ENCODE peak calls at places on chromosomes 2 and 18, in eight cellular contexts. One of them, this sample, is unnamed.

GRCh38 chr2:117714110-117714509 is 100.4 kb upstream of the DDX18 start:
- DNase-seq in heart right ventricle: no peak
- DNase-seq in fibroblast of lung: no peak
- DNase-seq in hepatocyte: no peak
- DNase-seq in AG04450: no peak
- DNase-seq in naive thymus-derived CD4-positive, alpha-beta T cell: no peak
- DNase-seq in colonic mucosa: no peak
- DNase-seq in CD4-positive, CD25-positive, alpha-beta regulatory T cell: no peak
- DNase-seq in this sample: no peak

GRCh38 chr2:205216092-205216491 is 466.2 kb upstream of the NRP2 start:
- DNase-seq in heart right ventricle: no peak
- DNase-seq in fibroblast of lung: no peak
- DNase-seq in hepatocyte: no peak
- DNase-seq in AG04450: no peak
- DNase-seq in naive thymus-derived CD4-positive, alpha-beta T cell: no peak
- DNase-seq in colonic mucosa: no peak
- DNase-seq in CD4-positive, CD25-positive, alpha-beta regulatory T cell: no peak
- DNase-seq in this sample: no peak

GRCh38 chr2:69154031-69154430 is 141.1 kb downstream of the ANTXR1 start:
- DNase-seq in heart right ventricle: no peak
- DNase-seq in fibroblast of lung: peak
- DNase-seq in hepatocyte: peak
- DNase-seq in AG04450: no peak
- DNase-seq in naive thymus-derived CD4-positive, alpha-beta T cell: no peak
- DNase-seq in colonic mucosa: no peak
- DNase-seq in CD4-positive, CD25-positive, alpha-beta regulatory T cell: no peak
- DNase-seq in this sample: no peak

GRCh38 chr2:24038786-24039499 is 8.2 kb downstream of the WDCP start:
- DNase-seq in heart right ventricle: no peak
- DNase-seq in fibroblast of lung: no peak
- DNase-seq in hepatocyte: no peak
- DNase-seq in AG04450: no peak
- DNase-seq in naive thymus-derived CD4-positive, alpha-beta T cell: no peak
- DNase-seq in colonic mucosa: no peak
- DNase-seq in CD4-positive, CD25-positive, alpha-beta regulatory T cell: no peak
- DNase-seq in this sample: no peak

GRCh38 chr18:12904012-12904516 is 20.0 kb upstream of the PTPN2 start:
- DNase-seq in heart right ventricle: peak
- DNase-seq in fibroblast of lung: peak
- DNase-seq in hepatocyte: no peak
- DNase-seq in AG04450: no peak
- DNase-seq in naive thymus-derived CD4-positive, alpha-beta T cell: no peak
- DNase-seq in colonic mucosa: no peak
- DNase-seq in CD4-positive, CD25-positive, alpha-beta regulatory T cell: peak
- DNase-seq in this sample: no peak

GRCh38 chr2:168944065-168944464 is 43.0 kb downstream of the G6PC2 start:
- DNase-seq in heart right ventricle: no peak
- DNase-seq in fibroblast of lung: no peak
- DNase-seq in hepatocyte: no peak
- DNase-seq in AG04450: no peak
- DNase-seq in naive thymus-derived CD4-positive, alpha-beta T cell: no peak
- DNase-seq in colonic mucosa: no peak
- DNase-seq in CD4-positive, CD25-positive, alpha-beta regulatory T cell: no peak
- DNase-seq in this sample: no peak

GRCh38 chr2:207725815-207726578 is 14.6 kb downstream of the CCNYL1 start:
- DNase-seq in heart right ventricle: no peak
- DNase-seq in fibroblast of lung: no peak
- DNase-seq in hepatocyte: no peak
- DNase-seq in AG04450: no peak
- DNase-seq in naive thymus-derived CD4-positive, alpha-beta T cell: peak
- DNase-seq in colonic mucosa: no peak
- DNase-seq in CD4-positive, CD25-positive, alpha-beta regulatory T cell: peak
- DNase-seq in this sample: no peak

GRCh38 chr2:108927405-108927804 is 61.6 kb downstream of the EDAR start:
- DNase-seq in heart right ventricle: no peak
- DNase-seq in fibroblast of lung: no peak
- DNase-seq in hepatocyte: no peak
- DNase-seq in AG04450: no peak
- DNase-seq in naive thymus-derived CD4-positive, alpha-beta T cell: no peak
- DNase-seq in colonic mucosa: no peak
- DNase-seq in CD4-positive, CD25-positive, alpha-beta regulatory T cell: no peak
- DNase-seq in this sample: no peak

GRCh38 chr2:129518937-129519336 is 460.5 kb upstream of the RAB6C start:
- DNase-seq in heart right ventricle: no peak
- DNase-seq in fibroblast of lung: no peak
- DNase-seq in hepatocyte: no peak
- DNase-seq in AG04450: no peak
- DNase-seq in naive thymus-derived CD4-positive, alpha-beta T cell: no peak
- DNase-seq in colonic mucosa: no peak
- DNase-seq in CD4-positive, CD25-positive, alpha-beta regulatory T cell: no peak
- DNase-seq in this sample: no peak

GRCh38 chr2:168181825-168182224 is 65.6 kb downstream of the STK39 start:
- DNase-seq in heart right ventricle: no peak
- DNase-seq in fibroblast of lung: no peak
- DNase-seq in hepatocyte: no peak
- DNase-seq in AG04450: no peak
- DNase-seq in naive thymus-derived CD4-positive, alpha-beta T cell: no peak
- DNase-seq in colonic mucosa: no peak
- DNase-seq in CD4-positive, CD25-positive, alpha-beta regulatory T cell: peak
- DNase-seq in this sample: no peak

GRCh38 chr2:100407108-100407507 is 10.4 kb downstream of the CHST10 start:
- DNase-seq in heart right ventricle: no peak
- DNase-seq in fibroblast of lung: no peak
- DNase-seq in hepatocyte: no peak
- DNase-seq in AG04450: no peak
- DNase-seq in naive thymus-derived CD4-positive, alpha-beta T cell: no peak
- DNase-seq in colonic mucosa: no peak
- DNase-seq in CD4-positive, CD25-positive, alpha-beta regulatory T cell: no peak
- DNase-seq in this sample: no peak

GRCh38 chr2:164969909-164970690 is 14.8 kb upstream of the SLC38A11 start:
- DNase-seq in heart right ventricle: no peak
- DNase-seq in fibroblast of lung: no peak
- DNase-seq in hepatocyte: no peak
- DNase-seq in AG04450: no peak
- DNase-seq in naive thymus-derived CD4-positive, alpha-beta T cell: no peak
- DNase-seq in colonic mucosa: no peak
- DNase-seq in CD4-positive, CD25-positive, alpha-beta regulatory T cell: no peak
- DNase-seq in this sample: no peak

GRCh38 chr2:134193006-134193405 is 60.9 kb upstream of the MGAT5 start:
- DNase-seq in heart right ventricle: no peak
- DNase-seq in fibroblast of lung: peak
- DNase-seq in hepatocyte: no peak
- DNase-seq in AG04450: no peak
- DNase-seq in naive thymus-derived CD4-positive, alpha-beta T cell: no peak
- DNase-seq in colonic mucosa: no peak
- DNase-seq in CD4-positive, CD25-positive, alpha-beta regulatory T cell: no peak
- DNase-seq in this sample: no peak

GRCh38 chr2:181438298-181438697 is 18.9 kb upstream of the ITGA4 start:
- DNase-seq in heart right ventricle: no peak
- DNase-seq in fibroblast of lung: no peak
- DNase-seq in hepatocyte: no peak
- DNase-seq in AG04450: no peak
- DNase-seq in naive thymus-derived CD4-positive, alpha-beta T cell: no peak
- DNase-seq in colonic mucosa: no peak
- DNase-seq in CD4-positive, CD25-positive, alpha-beta regulatory T cell: peak
- DNase-seq in this sample: no peak

GRCh38 chr2:201358684-201359083 is 1.5 kb upstream of the FLACC1 start:
- DNase-seq in heart right ventricle: no peak
- DNase-seq in fibroblast of lung: peak
- DNase-seq in hepatocyte: no peak
- DNase-seq in AG04450: peak
- DNase-seq in naive thymus-derived CD4-positive, alpha-beta T cell: no peak
- DNase-seq in colonic mucosa: no peak
- DNase-seq in CD4-positive, CD25-positive, alpha-beta regulatory T cell: peak
- DNase-seq in this sample: no peak

GRCh38 chr2:157004789-157005188 is 252.7 kb upstream of the GALNT5 start:
- DNase-seq in heart right ventricle: no peak
- DNase-seq in fibroblast of lung: no peak
- DNase-seq in hepatocyte: no peak
- DNase-seq in AG04450: no peak
- DNase-seq in naive thymus-derived CD4-positive, alpha-beta T cell: no peak
- DNase-seq in colonic mucosa: no peak
- DNase-seq in CD4-positive, CD25-positive, alpha-beta regulatory T cell: no peak
- DNase-seq in this sample: no peak

GRCh38 chr2:169803480-169803879 is 4.8 kb downstream of the SSB start:
- DNase-seq in heart right ventricle: no peak
- DNase-seq in fibroblast of lung: peak
- DNase-seq in hepatocyte: no peak
- DNase-seq in AG04450: no peak
- DNase-seq in naive thymus-derived CD4-positive, alpha-beta T cell: no peak
- DNase-seq in colonic mucosa: no peak
- DNase-seq in CD4-positive, CD25-positive, alpha-beta regulatory T cell: no peak
- DNase-seq in this sample: no peak

GRCh38 chr2:222753251-222753824 is 81.9 kb downstream of the MOGAT1 start:
- DNase-seq in heart right ventricle: peak
- DNase-seq in fibroblast of lung: peak
- DNase-seq in hepatocyte: peak
- DNase-seq in AG04450: no peak
- DNase-seq in naive thymus-derived CD4-positive, alpha-beta T cell: no peak
- DNase-seq in colonic mucosa: no peak
- DNase-seq in CD4-positive, CD25-positive, alpha-beta regulatory T cell: no peak
- DNase-seq in this sample: no peak

GRCh38 chr2:239463541-239464165 is 62.8 kb upstream of the HDAC4 start:
- DNase-seq in heart right ventricle: no peak
- DNase-seq in fibroblast of lung: no peak
- DNase-seq in hepatocyte: no peak
- DNase-seq in AG04450: no peak
- DNase-seq in naive thymus-derived CD4-positive, alpha-beta T cell: no peak
- DNase-seq in colonic mucosa: no peak
- DNase-seq in CD4-positive, CD25-positive, alpha-beta regulatory T cell: no peak
- DNase-seq in this sample: no peak

GRCh38 chr18:49160075-49160930 is 209.5 kb upstream of the SMAD7 start:
- DNase-seq in heart right ventricle: no peak
- DNase-seq in fibroblast of lung: peak
- DNase-seq in hepatocyte: no peak
- DNase-seq in AG04450: no peak
- DNase-seq in naive thymus-derived CD4-positive, alpha-beta T cell: no peak
- DNase-seq in colonic mucosa: no peak
- DNase-seq in CD4-positive, CD25-positive, alpha-beta regulatory T cell: no peak
- DNase-seq in this sample: no peak

GRCh38 chr18:49166327-49166726 is 215.6 kb upstream of the SMAD7 start:
- DNase-seq in heart right ventricle: no peak
- DNase-seq in fibroblast of lung: no peak
- DNase-seq in hepatocyte: no peak
- DNase-seq in AG04450: no peak
- DNase-seq in naive thymus-derived CD4-positive, alpha-beta T cell: no peak
- DNase-seq in colonic mucosa: no peak
- DNase-seq in CD4-positive, CD25-positive, alpha-beta regulatory T cell: no peak
- DNase-seq in this sample: no peak

GRCh38 chr18:49164738-49165137 is 214.0 kb upstream of the SMAD7 start:
- DNase-seq in heart right ventricle: no peak
- DNase-seq in fibroblast of lung: no peak
- DNase-seq in hepatocyte: no peak
- DNase-seq in AG04450: no peak
- DNase-seq in naive thymus-derived CD4-positive, alpha-beta T cell: no peak
- DNase-seq in colonic mucosa: no peak
- DNase-seq in CD4-positive, CD25-positive, alpha-beta regulatory T cell: no peak
- DNase-seq in this sample: no peak

GRCh38 chr18:49161627-49162026 is 210.9 kb upstream of the SMAD7 start:
- DNase-seq in heart right ventricle: no peak
- DNase-seq in fibroblast of lung: peak
- DNase-seq in hepatocyte: peak
- DNase-seq in AG04450: peak
- DNase-seq in naive thymus-derived CD4-positive, alpha-beta T cell: no peak
- DNase-seq in colonic mucosa: no peak
- DNase-seq in CD4-positive, CD25-positive, alpha-beta regulatory T cell: peak
- DNase-seq in this sample: no peak

GRCh38 chr18:49162226-49162848 is 211.6 kb upstream of the SMAD7 start:
- DNase-seq in heart right ventricle: no peak
- DNase-seq in fibroblast of lung: no peak
- DNase-seq in hepatocyte: no peak
- DNase-seq in AG04450: no peak
- DNase-seq in naive thymus-derived CD4-positive, alpha-beta T cell: no peak
- DNase-seq in colonic mucosa: no peak
- DNase-seq in CD4-positive, CD25-positive, alpha-beta regulatory T cell: no peak
- DNase-seq in this sample: no peak
- H3K27ac ChIP-seq in heart right ventricle: no peak
- H3K27ac ChIP-seq in fibroblast of lung: no peak
- H3K27ac ChIP-seq in hepatocyte: no peak
- H3K27ac ChIP-seq in AG04450: no peak
- H3K27ac ChIP-seq in naive thymus-derived CD4-positive, alpha-beta T cell: no peak
- H3K27ac ChIP-seq in colonic mucosa: no peak
- H3K27ac ChIP-seq in CD4-positive, CD25-positive, alpha-beta regulatory T cell: no peak
- H3K27ac ChIP-seq in this sample: no peak

GRCh38 chr2:237552911-237553310 is 13.5 kb upstream of the PRLH start:
- DNase-seq in heart right ventricle: no peak
- DNase-seq in fibroblast of lung: no peak
- DNase-seq in hepatocyte: no peak
- DNase-seq in AG04450: no peak
- DNase-seq in naive thymus-derived CD4-positive, alpha-beta T cell: no peak
- DNase-seq in colonic mucosa: no peak
- DNase-seq in CD4-positive, CD25-positive, alpha-beta regulatory T cell: no peak
- DNase-seq in this sample: no peak

GRCh38 chr2:237549216-237550056 is 16.9 kb upstream of the PRLH start:
- DNase-seq in heart right ventricle: no peak
- DNase-seq in fibroblast of lung: no peak
- DNase-seq in hepatocyte: no peak
- DNase-seq in AG04450: no peak
- DNase-seq in naive thymus-derived CD4-positive, alpha-beta T cell: no peak
- DNase-seq in colonic mucosa: no peak
- DNase-seq in CD4-positive, CD25-positive, alpha-beta regulatory T cell: no peak
- DNase-seq in this sample: no peak

GRCh38 chr2:237547841-237548416 is 18.4 kb upstream of the PRLH start:
- DNase-seq in heart right ventricle: no peak
- DNase-seq in fibroblast of lung: no peak
- DNase-seq in hepatocyte: peak
- DNase-seq in AG04450: no peak
- DNase-seq in naive thymus-derived CD4-positive, alpha-beta T cell: no peak
- DNase-seq in colonic mucosa: no peak
- DNase-seq in CD4-positive, CD25-positive, alpha-beta regulatory T cell: no peak
- DNase-seq in this sample: no peak

GRCh38 chr2:237551071-237551574 is 15.3 kb upstream of the PRLH start:
- DNase-seq in heart right ventricle: no peak
- DNase-seq in fibroblast of lung: no peak
- DNase-seq in hepatocyte: no peak
- DNase-seq in AG04450: no peak
- DNase-seq in naive thymus-derived CD4-positive, alpha-beta T cell: no peak
- DNase-seq in colonic mucosa: no peak
- DNase-seq in CD4-positive, CD25-positive, alpha-beta regulatory T cell: no peak
- DNase-seq in this sample: no peak

GRCh38 chr2:237550057-237550415 is 16.3 kb upstream of the PRLH start:
- DNase-seq in heart right ventricle: no peak
- DNase-seq in fibroblast of lung: no peak
- DNase-seq in hepatocyte: no peak
- DNase-seq in AG04450: no peak
- DNase-seq in naive thymus-derived CD4-positive, alpha-beta T cell: no peak
- DNase-seq in colonic mucosa: no peak
- DNase-seq in CD4-positive, CD25-positive, alpha-beta regulatory T cell: no peak
- DNase-seq in this sample: no peak
- H3K27ac ChIP-seq in heart right ventricle: no peak
- H3K27ac ChIP-seq in fibroblast of lung: no peak
- H3K27ac ChIP-seq in hepatocyte: no peak
- H3K27ac ChIP-seq in AG04450: no peak
- H3K27ac ChIP-seq in naive thymus-derived CD4-positive, alpha-beta T cell: no peak
- H3K27ac ChIP-seq in colonic mucosa: no peak
- H3K27ac ChIP-seq in CD4-positive, CD25-positive, alpha-beta regulatory T cell: no peak
- H3K27ac ChIP-seq in this sample: no peak

GRCh38 chr2:130966149-130967019 is 126.9 kb downstream of the FAM168B start:
- DNase-seq in heart right ventricle: no peak
- DNase-seq in fibroblast of lung: no peak
- DNase-seq in hepatocyte: no peak
- DNase-seq in AG04450: no peak
- DNase-seq in naive thymus-derived CD4-positive, alpha-beta T cell: no peak
- DNase-seq in colonic mucosa: no peak
- DNase-seq in CD4-positive, CD25-positive, alpha-beta regulatory T cell: no peak
- DNase-seq in this sample: no peak
- H3K27ac ChIP-seq in heart right ventricle: no peak
- H3K27ac ChIP-seq in fibroblast of lung: no peak
- H3K27ac ChIP-seq in hepatocyte: no peak
- H3K27ac ChIP-seq in AG04450: no peak
- H3K27ac ChIP-seq in naive thymus-derived CD4-positive, alpha-beta T cell: no peak
- H3K27ac ChIP-seq in colonic mucosa: no peak
- H3K27ac ChIP-seq in CD4-positive, CD25-positive, alpha-beta regulatory T cell: no peak
- H3K27ac ChIP-seq in this sample: no peak

GRCh38 chr2:20596973-20597867 is 53.7 kb downstream of the HS1BP3 start:
- DNase-seq in heart right ventricle: peak
- DNase-seq in fibroblast of lung: no peak
- DNase-seq in hepatocyte: peak
- DNase-seq in AG04450: no peak
- DNase-seq in naive thymus-derived CD4-positive, alpha-beta T cell: no peak
- DNase-seq in colonic mucosa: no peak
- DNase-seq in CD4-positive, CD25-positive, alpha-beta regulatory T cell: no peak
- DNase-seq in this sample: no peak
- H3K27ac ChIP-seq in heart right ventricle: peak
- H3K27ac ChIP-seq in fibroblast of lung: peak
- H3K27ac ChIP-seq in hepatocyte: peak
- H3K27ac ChIP-seq in AG04450: no peak
- H3K27ac ChIP-seq in naive thymus-derived CD4-positive, alpha-beta T cell: no peak
- H3K27ac ChIP-seq in colonic mucosa: peak
- H3K27ac ChIP-seq in CD4-positive, CD25-positive, alpha-beta regulatory T cell: no peak
- H3K27ac ChIP-seq in this sample: peak